ENCODE peak calls at places on chromosomes 2 and 18, in six cellular contexts. Z is K562, B is HepG2, Y is H1, T is GM12892, R is GM12878. I is an unnamed sample.
A peak's percentile ranks its signal among the peaks of the same experiment; 100 is the strongest.

GRCh38 chr18:63774511-63774910 is 707 bp upstream of the SERPINB7 start:
- DNase-seq in Z (no peak), B (no peak), Y (no peak), T (no peak), R (no peak), I (no peak)

GRCh38 chr2:58308435-58308834 is 67.3 kb upstream of the FANCL start:
- DNase-seq in Z (no peak), B (no peak), Y (no peak), T (no peak), R (no peak), I (no peak)

GRCh38 chr2:178836807-178837206 is 29.6 kb upstream of the TTN start:
- DNase-seq in Z (no peak), B (no peak), Y (no peak), T (no peak), R (no peak), I (no peak)

GRCh38 chr2:67996772-67997527 is 65.9 kb downstream of the C1D start:
- DNase-seq in Z (no peak), B (no peak), Y (no peak), T (no peak), R (no peak), I (no peak)

GRCh38 chr2:20226152-20226545 is 1.2 kb upstream of the SDC1 start:
- DNase-seq in Z (no peak), B (no peak), Y (no peak), T (no peak), R (no peak), I (no peak)

GRCh38 chr18:70991577-70991976 is 702.7 kb downstream of the SOCS6 start:
- DNase-seq in Z (no peak), B (no peak), Y (no peak), T (no peak), R (no peak), I (no peak)

GRCh38 chr2:180656455-180656847 is 324.0 kb upstream of the UBE2E3 start:
- DNase-seq in Z (no peak), B (peak; percentile 20), Y (no peak), T (no peak), R (no peak), I (no peak)

GRCh38 chr2:240917009-240917683 is 11.0 kb downstream of the CROCC2 start:
- DNase-seq in Z (no peak), B (no peak), Y (peak; percentile 58), T (no peak), R (no peak), I (no peak)

GRCh38 chr2:219632758-219633101 is 5.3 kb downstream of the SLC4A3 start:
- DNase-seq in Z (no peak), B (no peak), Y (no peak), T (no peak), R (no peak), I (no peak)

GRCh38 chr2:189933911-189934399 is 128.6 kb downstream of the MSTN start:
- DNase-seq in Z (no peak), B (no peak), Y (no peak), T (no peak), R (no peak), I (no peak)

GRCh38 chr18:31990823-31991222 is 27.8 kb upstream of the RNF125 start:
- DNase-seq in Z (no peak), B (no peak), Y (no peak), T (no peak), R (peak; percentile 62), I (peak; percentile 27)

GRCh38 chr18:72820571-72820970 is 47.2 kb downstream of the NETO1 start:
- DNase-seq in Z (no peak), B (no peak), Y (no peak), T (no peak), R (no peak), I (no peak)

GRCh38 chr2:53609561-53609960 is 158.0 kb upstream of the CHAC2 start:
- DNase-seq in Z (no peak), B (no peak), Y (no peak), T (no peak), R (no peak), I (no peak)

GRCh38 chr2:119028327-119029174 is 86.6 kb downstream of the MARCO start:
- DNase-seq in Z (peak; percentile 52), B (peak; percentile 45), Y (peak; percentile 84), T (no peak), R (no peak), I (no peak)

GRCh38 chr2:222946700-222947278 is 86.0 kb downstream of the ACSL3 start:
- DNase-seq in Z (no peak), B (no peak), Y (no peak), T (no peak), R (no peak), I (no peak)

GRCh38 chr2:152354069-152354755 is 19.2 kb downstream of the FMNL2 start:
- DNase-seq in Z (no peak), B (no peak), Y (no peak), T (no peak), R (no peak), I (no peak)

GRCh38 chr18:13810950-13811485 is 12.9 kb upstream of the MC5R start:
- DNase-seq in Z (no peak), B (no peak), Y (no peak), T (no peak), R (no peak), I (no peak)

GRCh38 chr2:11744631-11745394 is 1.6 kb upstream of the LPIN1 start:
- DNase-seq in Z (peak; percentile 44), B (peak; percentile 79), Y (no peak), T (no peak), R (no peak), I (no peak)

GRCh38 chr2:233442028-233442310 is 87.7 kb downstream of the DGKD start:
- DNase-seq in Z (no peak), B (no peak), Y (no peak), T (no peak), R (no peak), I (no peak)

GRCh38 chr2:179057737-179058136 is 7.8 kb upstream of the CCDC141 start:
- DNase-seq in Z (no peak), B (no peak), Y (no peak), T (no peak), R (no peak), I (no peak)

GRCh38 chr2:218993345-218994315 is at the start of gene CRYBA2:
- DNase-seq in Z (peak; percentile 44), B (no peak), Y (peak; percentile 64), T (no peak), R (no peak), I (no peak)

GRCh38 chr2:120667981-120668380 is 67.7 kb upstream of the GLI2 start:
- DNase-seq in Z (no peak), B (no peak), Y (no peak), T (no peak), R (no peak), I (no peak)

GRCh38 chr2:151374426-151374825 is 17.0 kb downstream of the TNFAIP6 start:
- DNase-seq in Z (peak; percentile 33), B (no peak), Y (no peak), T (no peak), R (no peak), I (no peak)

GRCh38 chr2:20422679-20423271 is 24.1 kb upstream of the RHOB start:
- DNase-seq in Z (peak; percentile 36), B (peak; percentile 53), Y (peak; percentile 50), T (no peak), R (no peak), I (no peak)

GRCh38 chr2:237980751-237981150 is 13.9 kb downstream of the UBE2F start:
- DNase-seq in Z (no peak), B (no peak), Y (no peak), T (no peak), R (no peak), I (no peak)

GRCh38 chr2:148300534-148300933 is 279.6 kb downstream of the MBD5 start:
- DNase-seq in Z (no peak), B (no peak), Y (no peak), T (no peak), R (no peak), I (no peak)

GRCh38 chr2:156538083-156538504 is 101.9 kb downstream of the GPD2 start:
- DNase-seq in Z (no peak), B (no peak), Y (no peak), T (no peak), R (peak; percentile 53), I (no peak)

GRCh38 chr2:65013776-65014175 is 24.6 kb downstream of the SLC1A4 start:
- DNase-seq in Z (no peak), B (no peak), Y (no peak), T (no peak), R (no peak), I (no peak)

GRCh38 chr2:65018141-65018582 is 29.0 kb downstream of the SLC1A4 start:
- DNase-seq in Z (no peak), B (no peak), Y (no peak), T (no peak), R (no peak), I (no peak)

GRCh38 chr2:65016789-65017188 is 27.6 kb downstream of the SLC1A4 start:
- DNase-seq in Z (no peak), B (no peak), Y (no peak), T (no peak), R (no peak), I (no peak)

GRCh38 chr2:65017335-65017734 is 28.1 kb downstream of the SLC1A4 start:
- DNase-seq in Z (no peak), B (no peak), Y (no peak), T (no peak), R (no peak), I (no peak)

GRCh38 chr2:65015731-65016130 is 26.5 kb downstream of the SLC1A4 start:
- DNase-seq in Z (no peak), B (no peak), Y (no peak), T (no peak), R (no peak), I (no peak)
- TF ChIP-seq TAF1 in Z (no peak), B (no peak), Y (no peak), T (no peak), R (no peak), I (no peak)

GRCh38 chr2:239275037-239275685 is 125.7 kb downstream of the HDAC4 start:
- DNase-seq in Z (peak; percentile 57), B (no peak), Y (no peak), T (peak; percentile 57), R (no peak), I (no peak)
- TF ChIP-seq POLR2A in Z (no peak), B (no peak), Y (no peak), T (no peak), R (no peak), I (no peak)

DNA sequence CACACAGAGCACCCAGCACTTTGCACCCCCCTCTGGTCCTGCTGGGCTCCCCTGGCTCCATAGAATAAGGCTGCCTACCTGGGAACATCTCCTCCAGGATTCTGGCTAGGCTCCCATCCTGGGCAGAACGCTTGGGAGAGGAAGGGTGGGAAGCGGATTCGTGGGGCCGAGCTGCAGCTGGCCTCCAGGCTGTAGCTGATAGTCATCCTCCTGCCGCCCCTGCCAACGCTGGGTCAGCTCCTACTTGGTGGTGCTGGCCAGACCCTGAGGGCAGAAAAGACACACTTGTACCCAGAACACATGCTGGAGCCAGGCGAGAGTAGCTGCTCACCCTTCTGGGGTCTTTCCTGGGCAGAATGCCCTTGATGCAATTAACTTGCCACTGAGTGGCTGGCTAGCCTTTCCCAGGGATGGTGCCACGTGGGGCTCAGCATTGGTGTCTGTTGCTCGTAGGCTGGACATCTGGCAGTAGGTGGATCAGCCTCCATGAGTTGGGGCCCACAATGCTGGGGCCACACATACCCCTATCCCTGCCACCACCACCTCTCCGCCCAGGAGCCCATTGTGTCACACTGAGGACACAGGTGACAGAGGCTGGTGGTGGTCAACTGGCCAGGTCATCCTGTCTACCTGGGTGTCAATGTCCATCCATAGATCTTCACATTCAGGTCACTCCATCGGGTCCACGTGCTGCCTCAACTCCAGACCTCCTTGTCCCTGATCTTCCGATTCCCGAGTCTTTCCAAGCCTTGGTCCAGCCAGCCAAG is 112.8 kb downstream of the NDUFA10 start:
- DNase-seq in Z (no peak), B (no peak), Y (peak; percentile 24), T (no peak), R (no peak), I (no peak)
- TF ChIP-seq TAF1 in Z (no peak), B (no peak), Y (no peak), T (no peak), R (no peak), I (no peak)

GRCh38 chr2:71570511-71570910 is 117.2 kb downstream of the DYSF start:
- DNase-seq in Z (no peak), B (no peak), Y (no peak), T (no peak), R (no peak), I (no peak)
- TF ChIP-seq POLR2A in Z (no peak), B (no peak), Y (no peak), T (no peak), R (no peak), I (no peak)

I was measured in GM12891.